ENCODE peak calls at places on chromosome 11, in five cellular contexts. F is nephron progenitor cell, Y is GM20000, C is thoracic aorta, P is fibroblast of lung. D is an unnamed sample.

GRCh38 chr11:129292092-129292491 is 83.6 kb upstream of the BARX2 start:
- DNase-seq in P (no peak), C (no peak), F (no peak), Y (no peak), D (no peak)

GRCh38 chr11:35486446-35486845 is 39.0 kb downstream of the PAMR1 start:
- DNase-seq in C (no peak), Y (no peak), F (no peak), P (no peak), D (no peak)

GRCh38 chr11:127003260-127003981 is 2.9 kb upstream of the KIRREL3 start:
- DNase-seq in P (peak), C (no peak), F (peak), Y (peak), D (peak)

GRCh38 chr11:12287374-12288211 is 89.8 kb upstream of the PARVA start:
- DNase-seq in C (peak), F (peak), P (peak), Y (no peak), D (peak)

GRCh38 chr11:10147195-10147594 is 146.8 kb downstream of the SBF2 start:
- DNase-seq in F (no peak), P (no peak), Y (no peak), C (no peak), D (no peak)

GRCh38 chr11:100867601-100868000 is 180.5 kb downstream of the ARHGAP42 start:
- DNase-seq in P (no peak), Y (no peak), C (no peak), F (no peak), D (no peak)

GRCh38 chr11:32935462-32936029 is 42.9 kb downstream of the QSER1 start:
- DNase-seq in F (no peak), C (no peak), Y (no peak), P (no peak), D (no peak)

GRCh38 chr11:92227954-92228935 is 3.6 kb downstream of the FAT3 start:
- DNase-seq in Y (peak), P (peak), C (no peak), F (no peak), D (no peak)

GRCh38 chr11:133661867-133662266 is 129.6 kb upstream of the OPCML start:
- DNase-seq in P (no peak), Y (no peak), F (no peak), C (no peak), D (no peak)

GRCh38 chr11:122517403-122518379 is 137.8 kb upstream of the UBASH3B start:
- DNase-seq in F (no peak), C (no peak), Y (no peak), P (no peak), D (no peak)

GRCh38 chr11:127804775-127805446 is 782.4 kb downstream of the ETS1 start:
- DNase-seq in Y (no peak), P (no peak), F (no peak), C (no peak), D (no peak)

GRCh38 chr11:133808393-133809140 is 36.7 kb downstream of the SPATA19 start:
- DNase-seq in Y (no peak), F (no peak), P (no peak), C (no peak), D (no peak)

GRCh38 chr11:41659990-41660389 is 200.5 kb upstream of the LRRC4C start:
- DNase-seq in Y (no peak), F (no peak), P (peak), C (no peak), D (no peak)

GRCh38 chr11:76152741-76153608 is 53.3 kb downstream of the WNT11 start:
- DNase-seq in Y (peak), F (no peak), C (no peak), P (no peak), D (peak)

GRCh38 chr11:36077368-36077767 is 133.5 kb downstream of the LDLRAD3 start:
- DNase-seq in F (no peak), P (no peak), C (no peak), Y (no peak), D (no peak)

GRCh38 chr11:11141019-11141418 is 212.0 kb downstream of the CSNK2A3 start:
- DNase-seq in Y (no peak), F (no peak), C (no peak), P (no peak), D (no peak)

GRCh38 chr11:47923667-47924066 is 56.7 kb upstream of the PTPRJ start:
- DNase-seq in P (peak), Y (no peak), C (no peak), F (no peak), D (no peak)

GRCh38 chr11:72411623-72412532 is 22.5 kb downstream of the CLPB start:
- DNase-seq in F (no peak), C (no peak), Y (peak), P (peak), D (peak)

GRCh38 chr11:128643661-128644060 is 50.2 kb upstream of the FLI1 start:
- DNase-seq in F (no peak), Y (no peak), P (no peak), C (no peak), D (no peak)

GRCh38 chr11:129922674-129923073 is 27.3 kb upstream of the NFRKB start:
- DNase-seq in Y (no peak), F (no peak), P (no peak), C (no peak), D (no peak)

GRCh38 chr11:11604340-11604992 is 17.3 kb downstream of the GALNT18 start:
- DNase-seq in P (no peak), F (no peak), Y (no peak), C (no peak), D (no peak)

GRCh38 chr11:35029979-35030378 is 109.0 kb upstream of the CD44 start:
- DNase-seq in F (no peak), Y (peak), P (peak), C (no peak), D (no peak)

GRCh38 chr11:58028687-58029411 is 1.9 kb upstream of the OR6Q1 start:
- DNase-seq in F (no peak), C (no peak), P (peak), Y (no peak), D (no peak)

GRCh38 chr11:45339754-45340519 is 53.8 kb upstream of the SYT13 start:
- DNase-seq in Y (peak), C (peak), P (peak), F (peak), D (peak)

GRCh38 chr11:61384271-61385242 is 7.8 kb upstream of the TMEM216 start:
- DNase-seq in C (no peak), F (no peak), P (no peak), Y (no peak), D (no peak)

GRCh38 chr11:114218508-114218907 is 77.7 kb upstream of the NNMT start:
- DNase-seq in P (no peak), C (no peak), Y (no peak), F (no peak), D (no peak)

GRCh38 chr11:15562230-15562629 is 447.5 kb downstream of the INSC start:
- DNase-seq in P (no peak), F (no peak), C (no peak), Y (no peak), D (no peak)

GRCh38 chr11:76671236-76671590 is 666 bp upstream of the LRRC32 start:
- DNase-seq in Y (no peak), P (no peak), C (no peak), F (no peak), D (no peak)

GRCh38 chr11:15936011-15936410 is 420.3 kb downstream of the SOX6 start:
- DNase-seq in Y (no peak), C (no peak), F (no peak), P (no peak), D (no peak)

GRCh38 chr11:117985953-117986887 is at the start of gene IL10RA:
- DNase-seq in C (no peak), F (peak), Y (peak), P (peak), D (peak)

GRCh38 chr11:48081151-48082010 is 101.0 kb downstream of the PTPRJ start:
- DNase-seq in C (peak), P (peak), F (no peak), Y (no peak), D (no peak)

GRCh38 chr11:134581121-134581626 is 169.1 kb upstream of the B3GAT1 start:
- DNase-seq in P (no peak), C (no peak), F (no peak), Y (no peak), D (peak)

GRCh38 chr11:125179346-125179745 is 14.8 kb downstream of the PKNOX2 start:
- DNase-seq in P (no peak), C (no peak), Y (no peak), F (no peak), D (no peak)

GRCh38 chr11:111358038-111359001 is 20.8 kb downstream of the POU2AF1 start:
- DNase-seq in P (no peak), F (no peak), C (no peak), Y (no peak), D (no peak)

GRCh38 chr11:111361082-111361801 is 17.8 kb downstream of the POU2AF1 start:
- DNase-seq in Y (no peak), P (no peak), C (no peak), F (no peak), D (no peak)

GRCh38 chr11:111357150-111358037 is 21.7 kb downstream of the POU2AF1 start:
- DNase-seq in P (no peak), F (no peak), Y (no peak), C (no peak), D (no peak)

GRCh38 chr11:111360150-111361043 is 18.7 kb downstream of the POU2AF1 start:
- DNase-seq in Y (no peak), F (no peak), P (no peak), C (no peak), D (no peak)

DNA sequence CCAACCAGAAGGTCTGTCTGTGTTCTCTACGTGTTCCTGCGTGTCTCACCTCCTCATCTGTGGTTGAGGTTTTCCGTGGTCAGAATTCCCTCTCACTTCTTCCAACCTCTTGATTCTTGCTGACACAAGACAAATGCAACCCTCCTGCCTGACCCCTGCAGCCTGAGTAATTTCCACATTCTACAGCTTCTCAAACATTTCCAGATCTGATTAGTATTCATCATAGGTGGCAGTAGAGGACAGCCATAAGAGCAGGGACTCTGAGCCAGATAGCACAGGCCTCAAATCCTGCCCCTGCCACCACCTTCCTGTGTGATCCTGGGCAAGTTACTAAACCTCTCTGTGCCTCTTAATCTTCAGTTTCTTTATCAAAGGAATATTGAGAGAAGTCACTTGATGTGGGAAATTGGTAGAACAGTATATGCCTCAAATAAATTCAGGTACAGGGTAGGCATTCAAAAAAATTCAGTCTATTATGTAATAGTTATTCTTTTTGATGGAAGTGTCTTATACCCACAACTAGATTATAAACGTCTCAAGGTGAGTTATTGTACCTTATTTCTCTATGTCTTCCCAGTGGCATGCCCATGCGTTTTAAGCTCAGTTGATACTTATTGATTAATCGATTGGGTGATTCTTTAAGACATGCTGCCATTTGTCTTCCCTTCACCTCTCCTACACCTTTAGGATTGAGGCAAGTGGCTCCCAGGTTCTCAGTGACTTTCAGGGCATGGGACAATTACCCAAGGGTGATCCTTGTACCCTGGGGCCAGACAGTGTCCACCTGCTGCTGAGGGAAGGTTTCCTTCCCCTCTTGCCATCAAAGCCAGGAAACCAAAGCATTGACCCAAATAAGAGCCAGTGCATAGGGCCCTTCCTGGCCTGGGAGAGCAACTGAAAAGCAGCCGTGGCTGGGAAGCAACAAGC is 19.6 kb downstream of the POU2AF1 start:
- DNase-seq in C (no peak), P (peak), F (no peak), Y (no peak), D (no peak)
- TF ChIP-seq CTCF in C (no peak), P (no peak), F (no peak), Y (no peak), D (no peak)

GRCh38 chr11:1462576-1462975 is 24.0 kb downstream of the MOB2 start:
- DNase-seq in Y (no peak), C (no peak), F (no peak), P (no peak), D (no peak)
- TF ChIP-seq CTCF in Y (no peak), C (no peak), F (no peak), P (no peak), D (no peak)

GRCh38 chr11:13465909-13466371 is 2.9 kb upstream of the BTBD10 start:
- DNase-seq in Y (peak), P (peak), F (no peak), C (no peak), D (peak)
- TF ChIP-seq CTCF in Y (peak), P (peak), F (peak), C (peak), D (peak)

GRCh38 chr11:43515090-43515489 is 156.4 kb downstream of the TTC17 start:
- DNase-seq in C (no peak), P (no peak), Y (no peak), F (peak), D (no peak)
- TF ChIP-seq CTCF in C (no peak), P (no peak), Y (no peak), F (no peak), D (peak)

DNA sequence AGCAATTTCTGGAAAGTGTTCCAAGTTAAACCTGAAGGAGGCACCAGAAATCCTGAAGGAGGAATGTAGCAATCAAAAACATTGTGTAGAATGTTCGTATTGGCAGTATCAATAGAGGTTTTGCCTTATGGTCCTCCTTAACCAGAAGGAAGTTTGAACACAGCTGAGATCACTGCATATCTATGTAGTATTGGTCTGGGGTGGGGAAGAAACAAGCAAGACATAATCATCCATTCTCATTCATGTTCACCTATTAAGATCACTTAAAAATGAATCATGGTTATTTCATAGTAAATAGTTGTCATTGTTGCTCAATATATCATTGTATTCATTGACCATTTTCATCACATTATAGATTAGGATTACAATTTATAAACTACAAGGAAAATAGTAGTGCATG is 160.5 kb downstream of the DDX10 start:
- DNase-seq in Y (no peak), F (no peak), C (no peak), P (peak), D (no peak)
- TF ChIP-seq CTCF in Y (no peak), F (no peak), C (no peak), P (no peak), D (no peak)

GRCh38 chr11:1566381-1567051 is 5.6 kb downstream of the DUSP8 start:
- DNase-seq in C (no peak), P (no peak), Y (no peak), F (no peak), D (no peak)
- TF ChIP-seq CTCF in C (no peak), P (peak), Y (no peak), F (no peak), D (no peak)

GRCh38 chr11:70522261-70522612 is 123.9 kb downstream of the CTTN start:
- DNase-seq in F (no peak), C (no peak), P (no peak), Y (no peak), D (no peak)

GRCh38 chr11:70523384-70524095 is 125.2 kb downstream of the CTTN start:
- DNase-seq in Y (no peak), C (no peak), P (no peak), F (no peak), D (no peak)

GRCh38 chr11:70521475-70522260 is 123.3 kb downstream of the CTTN start:
- DNase-seq in Y (no peak), C (no peak), F (no peak), P (no peak), D (no peak)

GRCh38 chr11:70524096-70524922 is 126.0 kb downstream of the CTTN start:
- DNase-seq in Y (no peak), P (peak), F (no peak), C (no peak), D (no peak)

DNA sequence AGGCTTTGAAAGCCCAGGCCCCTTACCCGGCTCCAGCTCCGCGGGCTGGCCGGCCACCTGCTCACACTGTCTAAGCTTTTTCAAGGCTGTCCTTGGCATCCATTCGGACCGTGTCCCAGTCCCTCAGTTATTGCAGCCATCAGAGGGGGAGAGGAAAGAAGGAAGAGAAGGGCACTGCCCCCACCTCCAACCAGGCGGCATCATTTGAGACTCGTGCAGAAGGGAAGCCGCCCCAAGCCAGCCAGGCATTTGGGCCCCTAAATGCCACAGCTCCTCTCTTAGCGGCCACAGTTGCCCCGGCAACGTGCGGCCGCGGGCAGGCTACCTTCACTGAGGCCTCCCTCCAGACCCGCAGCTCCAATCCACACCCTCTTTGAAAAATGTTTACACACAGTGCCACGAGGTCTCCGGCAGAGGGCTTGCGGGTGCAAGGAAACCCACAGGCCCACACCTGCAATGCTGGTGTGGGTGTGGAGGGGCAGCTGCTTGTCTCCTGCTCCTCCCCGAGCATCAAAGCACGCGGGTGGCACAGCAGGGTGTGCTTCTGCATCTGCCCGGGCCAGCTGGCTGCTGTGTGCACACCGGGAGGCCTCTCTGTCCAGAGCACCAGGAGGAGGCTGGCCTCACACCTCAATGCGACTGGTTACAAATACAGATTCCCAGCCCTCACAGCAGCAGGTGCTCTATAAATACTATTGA is 124.4 kb downstream of the CTTN start:
- DNase-seq in C (no peak), F (no peak), P (peak), Y (no peak), D (no peak)
- TF ChIP-seq CTCF in C (no peak), F (no peak), P (no peak), Y (no peak), D (no peak)

GRCh38 chr11:1854132-1854948 is 1.5 kb downstream of the LSP1 start:
- DNase-seq in P (no peak), F (no peak), C (no peak), Y (peak), D (peak)

GRCh38 chr11:1852885-1853284 is at the start of gene LSP1:
- DNase-seq in F (no peak), Y (peak), C (no peak), P (no peak), D (peak)

GRCh38 chr11:1854949-1855885 is 2.3 kb downstream of the LSP1 start:
- DNase-seq in P (no peak), Y (peak), C (no peak), F (no peak), D (peak)

GRCh38 chr11:1852271-1852877 is 510 bp upstream of the LSP1 start:
- DNase-seq in P (no peak), F (no peak), C (no peak), Y (no peak), D (no peak)

GRCh38 chr11:1853376-1854131 is 670 bp downstream of the LSP1 start:
- DNase-seq in P (no peak), Y (no peak), C (no peak), F (no peak), D (no peak)
- TF ChIP-seq CTCF in P (no peak), Y (no peak), C (no peak), F (no peak), D (no peak)

D was measured in GM10248.